ENCODE peak calls at places on chromosomes 2 and 18, in nine cellular contexts. F is stimulated activated CD8-positive, alpha-beta memory T cell treated with anti-CD3 and anti-CD28 coated beads, Interleukin-7, amount 100 ng/mL, for 1 hour; O is 8988T; T is HFFc6; U is breast epithelium; Q is NCI-H510A; S is LHCN-M2; Y is EH; Z is SHP77 treated with DMSO at 0.1 percent for 48 hours. L is an unnamed sample.

GRCh38 chr2:98065804-98066203 is 21.2 kb upstream of the VWA3B start:
- DNase-seq in F (no peak), O (no peak), T (no peak), Z (no peak), Y (no peak), U (no peak), Q (no peak), S (no peak), L (no peak)

GRCh38 chr2:8515864-8516533 is 165.9 kb upstream of the ID2 start:
- DNase-seq in U (no peak), Z (peak), F (no peak), Q (peak), O (no peak), Y (peak), S (no peak), T (no peak), L (no peak)

GRCh38 chr18:22683196-22683676 is 249.9 kb upstream of the RBBP8 start:
- DNase-seq in F (no peak), S (no peak), Y (peak), T (peak), O (no peak), Q (no peak), U (peak), Z (peak), L (no peak)

GRCh38 chr2:151051584-151052220 is 210.0 kb downstream of the RBM43 start:
- DNase-seq in Y (peak), T (peak), Q (no peak), S (peak), U (no peak), Z (no peak), O (no peak), F (no peak), L (peak)

GRCh38 chr2:143635936-143636335 is 506.7 kb downstream of the ARHGAP15 start:
- DNase-seq in S (no peak), U (no peak), Q (no peak), F (no peak), O (no peak), Z (no peak), Y (no peak), T (no peak), L (no peak)

GRCh38 chr2:189608799-189609422 is 28.3 kb upstream of the SLC40A1 start:
- DNase-seq in Y (peak), T (peak), O (no peak), F (no peak), Z (no peak), S (peak), Q (no peak), U (no peak), L (peak)

GRCh38 chr2:163775304-163775703 is 39.5 kb upstream of the FIGN start:
- DNase-seq in Y (peak), Z (no peak), O (no peak), Q (no peak), U (no peak), S (peak), T (no peak), F (no peak), L (no peak)

GRCh38 chr2:222747526-222748160 is 76.2 kb downstream of the MOGAT1 start:
- DNase-seq in F (no peak), Z (no peak), T (no peak), Y (no peak), O (no peak), S (no peak), U (no peak), Q (no peak), L (no peak)

GRCh38 chr2:26818255-26818654 is 29.7 kb upstream of the DPYSL5 start:
- DNase-seq in Y (no peak), F (no peak), S (no peak), Q (no peak), U (no peak), O (no peak), Z (no peak), T (no peak), L (no peak)

GRCh38 chr2:106944220-106944619 is 58.3 kb upstream of the ST6GAL2 start:
- DNase-seq in Z (no peak), U (no peak), O (no peak), Q (no peak), Y (peak), S (no peak), F (no peak), T (peak), L (no peak)

GRCh38 chr2:118641711-118642110 is 205.7 kb downstream of the EN1 start:
- DNase-seq in Q (no peak), Y (no peak), Z (no peak), S (no peak), U (no peak), T (no peak), O (no peak), F (no peak), L (no peak)

GRCh38 chr2:219475697-219476604 is 22.7 kb upstream of the GMPPA start:
- DNase-seq in F (peak), Z (peak), O (peak), Y (peak), S (peak), U (peak), Q (peak), T (peak), L (peak)

GRCh38 chr18:80000877-80001276 is 12.5 kb upstream of the TXNL4A start:
- DNase-seq in T (no peak), Q (no peak), U (no peak), F (no peak), Y (no peak), O (no peak), S (no peak), Z (no peak), L (no peak)

GRCh38 chr2:81412681-81413080 is 1108.1 kb upstream of the LRRTM1 start:
- DNase-seq in Z (no peak), O (no peak), U (no peak), Y (no peak), Q (no peak), S (no peak), F (no peak), T (no peak), L (no peak)

GRCh38 chr2:71471276-71471675 is 17.9 kb downstream of the DYSF start:
- DNase-seq in T (peak), F (no peak), U (no peak), O (no peak), Q (no peak), S (peak), Y (peak), Z (no peak), L (no peak)

GRCh38 chr2:236352761-236353593 is 88.8 kb upstream of the ASB18 start:
- DNase-seq in S (peak), T (peak), Z (no peak), O (no peak), Y (peak), F (no peak), Q (no peak), U (no peak), L (peak)

L was measured in RKO.